ENCODE peak calls at places on chromosomes 3 and 15, in nine cellular contexts. V is keratinocyte, Y is testis, C is mucosa of descending colon, G is fibroblast of mammary gland, F is AG04450, K is LNCaP clone FGC, L is psoas muscle, J is fibroblast of lung. H is an unnamed sample.

GRCh38 chr3:113947372-113948014 is at the start of gene ZDHHC23:
- DNase-seq in C (peak; percentile 89), J (peak; percentile 42), L (peak; percentile 76), G (peak; percentile 47), K (peak; percentile 66), V (no peak), F (no peak), Y (peak; percentile 82), H (peak; percentile 12)

GRCh38 chr3:152595975-152596832 is 238.7 kb upstream of the P2RY1 start:
- DNase-seq in G (peak; percentile 95), Y (peak; percentile 81), K (no peak), L (no peak), F (peak; percentile 34), V (no peak), J (peak; percentile 90), C (no peak), H (peak; percentile 93)

GRCh38 chr3:46098319-46098761 is 71.1 kb upstream of the XCR1 start:
- DNase-seq in V (no peak), Y (peak; percentile 44), K (no peak), J (peak; percentile 72), F (no peak), G (peak; percentile 90), C (no peak), L (peak; percentile 53), H (peak; percentile 15)

GRCh38 chr3:27729748-27730611 is 7.9 kb upstream of the EOMES start:
- DNase-seq in F (no peak), K (no peak), C (no peak), G (peak; percentile 37), J (no peak), V (no peak), Y (no peak), L (no peak), H (no peak)

GRCh38 chr3:195897081-195897852 is 11.1 kb downstream of the TNK2 start:
- DNase-seq in J (peak; percentile 51), Y (peak; percentile 60), F (no peak), G (peak; percentile 76), V (peak; percentile 84), C (no peak), L (peak; percentile 60), K (no peak), H (no peak)

GRCh38 chr3:45455040-45455439 is 66.7 kb downstream of the LARS2 start:
- DNase-seq in F (no peak), J (no peak), V (no peak), G (no peak), K (no peak), L (no peak), C (no peak), Y (no peak), H (no peak)

GRCh38 chr3:39412668-39413260 is 6.2 kb downstream of the RPSA start:
- DNase-seq in J (no peak), C (no peak), L (no peak), F (no peak), K (no peak), V (no peak), Y (no peak), G (no peak), H (no peak)

GRCh38 chr3:99269606-99270355 is 368.3 kb upstream of the DCBLD2 start:
- DNase-seq in J (no peak), Y (no peak), L (peak; percentile 25), C (no peak), G (peak; percentile 34), K (no peak), F (no peak), V (no peak), H (no peak)

GRCh38 chr3:189340680-189341460 is 169.1 kb downstream of the TPRG1 start:
- DNase-seq in V (no peak), C (no peak), G (peak; percentile 17), Y (peak; percentile 49), K (no peak), L (no peak), J (no peak), F (no peak), H (no peak)
- TF ChIP-seq CTCF in V (peak; percentile 29), C (no peak), G (peak; percentile 37), Y (peak; percentile 2), K (no peak), L (peak; percentile 35), J (peak; percentile 26), F (peak; percentile 27), H (no peak)

GRCh38 chr3:52532517-52532837 is 1.2 kb downstream of the NT5DC2 start:
- DNase-seq in J (peak; percentile 58), G (peak; percentile 40), F (no peak), K (no peak), L (no peak), Y (no peak), C (peak; percentile 53), V (no peak), H (no peak)

GRCh38 chr3:52533623-52534280 is at the start of gene NT5DC2:
- DNase-seq in J (peak; percentile 64), F (no peak), Y (peak; percentile 70), C (peak; percentile 62), K (no peak), L (peak; percentile 77), G (peak; percentile 51), V (no peak), H (no peak)

GRCh38 chr3:52531636-52532516 is 1.8 kb downstream of the NT5DC2 start:
- DNase-seq in J (no peak), Y (no peak), K (no peak), G (no peak), L (no peak), C (no peak), V (no peak), F (no peak), H (no peak)

GRCh38 chr3:52534281-52535183 is 875 bp upstream of the NT5DC2 start:
- DNase-seq in F (no peak), G (peak; percentile 58), J (peak; percentile 46), L (no peak), Y (no peak), V (no peak), K (no peak), C (peak; percentile 59), H (no peak)

DNA sequence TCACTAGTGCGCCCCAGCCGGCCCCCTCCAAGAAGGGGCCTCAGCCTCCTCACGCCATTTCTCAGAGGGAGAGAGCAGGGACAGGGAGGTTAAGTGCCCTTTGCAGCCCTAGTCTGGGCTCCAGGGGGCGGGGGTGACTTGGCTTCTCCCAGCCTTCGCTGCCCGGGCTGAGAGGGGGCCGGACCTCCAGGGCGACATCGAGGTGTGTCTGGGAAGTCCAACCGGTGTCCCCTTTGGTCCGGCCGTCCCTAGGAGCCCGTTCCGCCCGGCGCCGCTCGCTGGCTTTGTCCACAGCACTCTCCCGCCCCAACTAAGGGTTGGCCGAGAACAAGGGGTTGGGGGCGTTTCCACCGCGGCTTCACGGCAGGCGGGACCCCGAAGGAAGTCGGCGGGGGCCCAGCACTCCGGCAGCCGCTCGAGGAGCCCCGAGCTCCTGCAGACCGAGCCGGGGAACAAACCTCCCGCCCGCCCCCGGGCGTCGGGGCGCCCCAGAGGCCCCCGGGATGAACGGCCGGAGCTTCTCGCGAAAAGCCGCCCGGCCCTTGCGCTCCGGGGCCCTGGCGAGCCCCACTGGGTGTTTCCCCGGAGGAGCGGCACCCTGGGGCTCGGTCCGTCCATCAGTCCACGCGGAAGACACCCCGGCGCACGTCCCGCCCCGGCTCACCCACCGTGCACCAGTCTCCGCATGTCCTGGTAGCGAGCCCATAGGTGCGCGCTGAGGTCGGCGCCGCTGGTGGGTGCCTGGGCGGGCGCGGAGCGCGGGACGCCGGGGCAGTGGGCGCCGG is 627 bp downstream of the NT5DC2 start:
- DNase-seq in C (peak; percentile 62), K (no peak), F (no peak), J (peak; percentile 10), V (no peak), Y (no peak), L (no peak), G (no peak), H (no peak)
- H3K4me3 ChIP-seq in C (peak overlapping the region; percentile 26), K (peak overlapping the region; percentile 64), F (peak overlapping the region; percentile 72), J (peak overlapping the region; percentile 61), V (peak overlapping the region; percentile 58), Y (peak overlapping the region; percentile 70), L (peak overlapping the region; percentile 69), G (peak overlapping the region; percentile 71), H (peak overlapping the region; percentile 80)

DNA sequence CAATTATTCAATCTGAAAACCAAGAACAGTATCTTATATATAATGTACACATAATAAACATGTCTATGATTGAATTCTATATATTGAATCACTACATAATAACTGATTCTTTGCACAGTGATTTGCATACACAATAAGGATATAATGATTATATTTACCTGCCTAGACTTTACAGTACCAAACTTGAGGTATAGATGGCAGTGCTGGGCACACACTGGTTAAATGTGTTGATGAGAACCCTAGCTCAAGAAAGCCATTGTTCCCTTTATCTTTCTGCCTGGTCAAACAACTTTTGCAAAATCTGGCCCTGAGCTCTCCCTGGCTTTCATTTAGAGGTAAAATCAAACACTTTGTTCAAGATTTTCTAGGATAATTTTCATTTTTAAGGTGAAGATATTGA is 697.7 kb downstream of the TUSC7 start:
- DNase-seq in C (no peak), F (no peak), L (no peak), J (peak; percentile 27), Y (peak; percentile 33), K (no peak), G (peak; percentile 35), V (no peak), H (no peak)
- TF ChIP-seq CTCF in C (no peak), F (peak; percentile 39), L (no peak), J (peak; percentile 49), Y (peak; percentile 13), K (peak; percentile 67), G (peak; percentile 50), V (peak; percentile 41), H (peak; percentile 54)

GRCh38 chr3:139173372-139174108 is 128.8 kb upstream of the PRR23C start:
- DNase-seq in V (no peak), C (no peak), Y (no peak), J (peak; percentile 47), F (no peak), G (peak; percentile 57), K (no peak), L (no peak), H (peak; percentile 76)
- H3K4me3 ChIP-seq in V (no peak overlapping the region), C (no peak overlapping the region), Y (no peak overlapping the region), J (peak overlapping the region; percentile 56), F (peak overlapping the region; percentile 31), G (peak overlapping the region; percentile 23), K (peak overlapping the region; percentile 14), L (peak overlapping the region; percentile 36), H (peak overlapping the region; percentile 28)

GRCh38 chr15:40545457-40545856 is 19.4 kb downstream of the CCDC32 start:
- DNase-seq in J (no peak), V (no peak), Y (no peak), C (no peak), F (no peak), K (no peak), L (no peak), G (no peak), H (no peak)
- TF ChIP-seq CTCF in J (peak; percentile 5), V (peak; percentile 19), Y (no peak), C (no peak), F (no peak), K (no peak), L (no peak), G (no peak), H (no peak)

DNA sequence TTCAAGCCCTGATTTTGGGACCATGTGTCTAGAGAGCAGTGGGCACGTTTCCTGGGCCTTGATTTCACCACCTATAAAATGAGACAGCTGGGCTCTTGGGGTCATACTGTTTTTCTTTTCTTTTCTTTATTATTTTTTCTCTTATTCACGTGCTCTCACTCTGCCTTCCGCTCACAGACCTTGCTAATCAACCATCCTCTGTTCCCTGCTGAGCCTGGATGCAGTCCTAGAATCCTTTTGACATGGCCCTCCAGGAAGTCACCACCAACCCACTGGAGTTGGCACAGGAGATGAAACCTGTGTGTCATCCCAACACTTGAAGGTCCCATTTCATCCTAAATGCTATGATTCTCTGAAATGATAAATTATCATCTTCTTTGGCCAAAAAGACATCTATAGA is 148.8 kb downstream of the CACNA2D3 start:
- DNase-seq in K (no peak), C (no peak), L (no peak), J (no peak), G (no peak), Y (no peak), V (no peak), F (no peak), H (no peak)
- H3K4me3 ChIP-seq in K (no peak overlapping the region), C (no peak overlapping the region), L (no peak overlapping the region), J (no peak overlapping the region), G (no peak overlapping the region), Y (no peak overlapping the region), V (no peak overlapping the region), F (no peak overlapping the region), H (no peak overlapping the region)

H was measured in astrocyte of the cerebellum.